ENCODE peak calls at places on chromosomes 1 and 21, in ten cellular contexts. I is body of pancreas; Z is mucosa of gallbladder; A is RPMI7951; B is GM12864; D is kidney tubule cell; P is activated CD8-positive, alpha-beta T cell treated with anti-CD3 and anti-CD28 coated beads for 36 hours; R is NCI-H2171; U is Daoy; O is AG08395. L is an unnamed sample.

GRCh38 chr1:155184835-155185782 is 11.5 kb downstream of the TRIM46 start:
- DNase-seq in I (peak), Z (no peak), A (no peak), B (no peak), D (peak), P (no peak), R (no peak), U (peak), O (no peak), L (no peak)

GRCh38 chr1:21586926-21587601 is 77.8 kb downstream of the ALPL start:
- DNase-seq in I (peak), Z (peak), A (peak), B (no peak), D (peak), P (no peak), R (no peak), U (peak), O (peak), L (no peak)

GRCh38 chr1:161706483-161707347 is at the start of gene FCRLA:
- DNase-seq in I (no peak), Z (no peak), A (peak), B (peak), D (peak), P (no peak), R (no peak), U (peak), O (peak), L (no peak)

GRCh38 chr1:41840592-41841246 is 78.0 kb downstream of the HIVEP3 start:
- DNase-seq in I (no peak), Z (no peak), A (peak), B (no peak), D (peak), P (no peak), R (no peak), U (peak), O (no peak), L (no peak)

GRCh38 chr1:23099171-23099536 is 69.5 kb downstream of the LUZP1 start:
- DNase-seq in I (no peak), Z (no peak), A (no peak), B (no peak), D (no peak), P (no peak), R (no peak), U (no peak), O (no peak), L (no peak)

GRCh38 chr21:15005391-15005790 is 59.4 kb downstream of the NRIP1 start:
- DNase-seq in I (no peak), Z (no peak), A (no peak), B (no peak), D (no peak), P (peak), R (no peak), U (no peak), O (no peak), L (no peak)

GRCh38 chr1:54285815-54286214 is 85.8 kb downstream of the MRPL37 start:
- DNase-seq in I (no peak), Z (no peak), A (no peak), B (no peak), D (no peak), P (no peak), R (no peak), U (no peak), O (no peak), L (no peak)

GRCh38 chr1:219350172-219350571 is 176.5 kb downstream of the LYPLAL1 start:
- DNase-seq in I (no peak), Z (no peak), A (peak), B (no peak), D (no peak), P (no peak), R (no peak), U (no peak), O (no peak), L (no peak)

GRCh38 chr1:244435562-244436205 is 16.0 kb downstream of the ADSS2 start:
- DNase-seq in I (no peak), Z (no peak), A (peak), B (no peak), D (peak), P (peak), R (no peak), U (peak), O (peak), L (no peak)

GRCh38 chr1:2193514-2194251 is 889 bp downstream of the FAAP20 start:
- DNase-seq in I (no peak), Z (no peak), A (no peak), B (no peak), D (peak), P (no peak), R (no peak), U (no peak), O (no peak), L (no peak)

GRCh38 chr1:171191992-171192391 is 6.9 kb downstream of the FMO2 start:
- DNase-seq in I (no peak), Z (no peak), A (no peak), B (no peak), D (no peak), P (no peak), R (no peak), U (no peak), O (no peak), L (no peak)

GRCh38 chr1:11501491-11501897 is 22.5 kb downstream of the DISP3 start:
- DNase-seq in I (no peak), Z (no peak), A (no peak), B (no peak), D (no peak), P (peak), R (no peak), U (no peak), O (no peak), L (no peak)

GRCh38 chr1:7422966-7423365 is 348.1 kb upstream of the VAMP3 start:
- DNase-seq in I (no peak), Z (no peak), A (no peak), B (no peak), D (no peak), P (no peak), R (no peak), U (no peak), O (no peak), L (no peak)

GRCh38 chr1:245614476-245614875 is 459.7 kb downstream of the KIF26B start:
- DNase-seq in I (no peak), Z (no peak), A (no peak), B (no peak), D (no peak), P (no peak), R (no peak), U (no peak), O (peak), L (no peak)

GRCh38 chr1:8077120-8077573 is 51.0 kb upstream of the ERRFI1 start:
- DNase-seq in I (peak), Z (peak), A (peak), B (no peak), D (peak), P (no peak), R (no peak), U (peak), O (peak), L (no peak)

GRCh38 chr1:233294991-233295774 is at the start of gene PCNX2:
- DNase-seq in I (peak), Z (peak), A (peak), B (no peak), D (peak), P (peak), R (peak), U (peak), O (peak), L (peak)

GRCh38 chr21:46124926-46125845 is 27.3 kb downstream of the COL6A2 start:
- DNase-seq in I (peak), Z (no peak), A (no peak), B (no peak), D (no peak), P (no peak), R (no peak), U (no peak), O (no peak), L (no peak)

GRCh38 chr1:38558476-38559179 is 300.9 kb downstream of the RRAGC start:
- DNase-seq in I (no peak), Z (no peak), A (no peak), B (no peak), D (no peak), P (peak), R (no peak), U (peak), O (no peak), L (no peak)

GRCh38 chr1:115089443-115090340 is at the start of gene TSPAN2:
- DNase-seq in I (peak), Z (peak), A (peak), B (no peak), D (peak), P (peak), R (peak), U (peak), O (peak), L (peak)

GRCh38 chr1:227416156-227416865 is 98.0 kb upstream of the CDC42BPA start:
- DNase-seq in I (no peak), Z (no peak), A (peak), B (no peak), D (no peak), P (no peak), R (no peak), U (no peak), O (peak), L (no peak)

GRCh38 chr1:211474426-211474825 is 17.5 kb downstream of the RD3 start:
- DNase-seq in I (peak), Z (no peak), A (no peak), B (no peak), D (no peak), P (no peak), R (peak), U (no peak), O (no peak), L (peak)

GRCh38 chr21:44524412-44525371 is 15.3 kb downstream of the KRTAP10-1 start:
- DNase-seq in I (no peak), Z (no peak), A (no peak), B (no peak), D (no peak), P (no peak), R (no peak), U (no peak), O (no peak), L (no peak)

GRCh38 chr1:78718566-78718965 is 68.9 kb downstream of the IFI44 start:
- DNase-seq in I (no peak), Z (no peak), A (peak), B (no peak), D (peak), P (no peak), R (no peak), U (no peak), O (no peak), L (no peak)

GRCh38 chr1:195908121-195908520 is 700.1 kb downstream of the KCNT2 start:
- DNase-seq in I (no peak), Z (no peak), A (no peak), B (no peak), D (peak), P (no peak), R (no peak), U (no peak), O (peak), L (no peak)

GRCh38 chr1:9018372-9018771 is 7.9 kb downstream of the SLC2A7 start:
- DNase-seq in I (no peak), Z (no peak), A (no peak), B (no peak), D (no peak), P (no peak), R (no peak), U (peak), O (no peak), L (no peak)

L was measured in DMS 273 treated with DMSO at 0.1 percent for 48 hours.